ENCODE peak calls at places on chromosomes 1 and 21, in six cellular contexts. L, K, W, S, Q and R are unnamed samples.

GRCh38 chr1:204970897-204971296 is 72.1 kb upstream of the CNTN2 start:
- DNase-seq in Q (no peak), W (no peak), L (no peak), S (no peak), K (no peak), R (no peak)

GRCh38 chr1:219088778-219089557 is 84.7 kb upstream of the LYPLAL1 start:
- DNase-seq in L (peak), K (peak), Q (no peak), S (no peak), W (no peak), R (peak)

GRCh38 chr1:69858534-69858933 is 290.8 kb downstream of the LRRC7 start:
- DNase-seq in W (no peak), L (no peak), Q (no peak), S (no peak), K (no peak), R (no peak)

GRCh38 chr1:167194182-167194581 is 26.5 kb upstream of the POU2F1 start:
- DNase-seq in S (no peak), K (no peak), W (no peak), Q (no peak), L (no peak), R (no peak)

GRCh38 chr1:208550978-208551377 is 306.8 kb upstream of the PLXNA2 start:
- DNase-seq in S (no peak), L (no peak), K (no peak), Q (no peak), W (no peak), R (no peak)

GRCh38 chr1:179251675-179252074 is 22.2 kb upstream of the ABL2 start:
- DNase-seq in W (no peak), Q (no peak), S (peak), L (no peak), K (no peak), R (no peak)

GRCh38 chr1:111505641-111506119 is 2.2 kb upstream of the ADORA3 start:
- DNase-seq in K (no peak), Q (no peak), L (peak), W (peak), S (peak), R (peak)

GRCh38 chr1:119982006-119982405 is 85.7 kb upstream of the ADAM30 start:
- DNase-seq in Q (peak), L (no peak), W (no peak), S (no peak), K (no peak), R (no peak)

GRCh38 chr21:32484706-32485380 is 72.3 kb downstream of the EVA1C start:
- DNase-seq in K (no peak), L (peak), S (no peak), Q (no peak), W (no peak), R (peak)

GRCh38 chr1:41109316-41110263 is 88.1 kb upstream of the SLFNL1 start:
- DNase-seq in K (peak), Q (peak), S (no peak), L (peak), W (no peak), R (no peak)

GRCh38 chr1:31127266-31127665 is 61.7 kb upstream of the PUM1 start:
- DNase-seq in L (no peak), W (no peak), K (no peak), S (no peak), Q (no peak), R (no peak)

GRCh38 chr1:118928739-118929554 is 59.2 kb downstream of the TBX15 start:
- DNase-seq in L (no peak), W (peak), Q (no peak), S (peak), K (no peak), R (no peak)
- TF ChIP-seq CTCF in L (no peak), W (no peak), Q (no peak), S (no peak), K (no peak), R (no peak)

GRCh38 chr1:13930151-13930550 is 230.2 kb downstream of the PRDM2 start:
- DNase-seq in W (peak), S (peak), Q (no peak), K (no peak), L (no peak), R (no peak)
- TF ChIP-seq CTCF in W (peak), S (peak), Q (no peak), K (no peak), L (no peak), R (peak)

GRCh38 chr1:26692211-26692792 is 3.5 kb upstream of the ARID1A start:
- DNase-seq in K (peak), S (peak), L (peak), W (peak), Q (peak), R (peak)
- TF ChIP-seq CTCF in K (peak), S (no peak), L (no peak), W (peak), Q (peak), R (no peak)

GRCh38 chr1:231603598-231604275 is 22.9 kb upstream of the DISC1 start:
- DNase-seq in K (no peak), L (no peak), Q (no peak), S (peak), W (peak), R (no peak)

GRCh38 chr1:231601775-231602674 is 24.6 kb upstream of the DISC1 start:
- DNase-seq in W (peak), K (no peak), Q (no peak), S (no peak), L (no peak), R (no peak)

GRCh38 chr1:231602675-231602984 is 24.0 kb upstream of the DISC1 start:
- DNase-seq in Q (no peak), K (no peak), S (no peak), W (no peak), L (no peak), R (no peak)

GRCh38 chr1:231605389-231606100 is 21.0 kb upstream of the DISC1 start:
- DNase-seq in L (no peak), Q (no peak), S (no peak), K (no peak), W (peak), R (no peak)

GRCh38 chr1:231604276-231604621 is 22.3 kb upstream of the DISC1 start:
- DNase-seq in L (no peak), S (no peak), K (no peak), W (no peak), Q (no peak), R (no peak)
- TF ChIP-seq CTCF in L (no peak), S (no peak), K (no peak), W (no peak), Q (no peak), R (peak)

GRCh38 chr1:238951809-238952208 is 434.6 kb upstream of the CHRM3 start:
- DNase-seq in Q (no peak), L (no peak), S (no peak), K (no peak), W (peak), R (no peak)
- TF ChIP-seq CTCF in Q (no peak), L (no peak), S (no peak), K (peak), W (peak), R (no peak)

GRCh38 chr1:45507893-45508292 is 7.8 kb downstream of the MMACHC start:
- DNase-seq in K (no peak), L (no peak), W (no peak), Q (no peak), S (no peak), R (no peak)
- TF ChIP-seq CTCF in K (no peak), L (no peak), W (no peak), Q (no peak), S (no peak), R (no peak)

GRCh38 chr21:26490771-26491170 is 82.3 kb downstream of the CYYR1 start:
- DNase-seq in W (no peak), L (no peak), S (no peak), K (no peak), Q (no peak), R (no peak)

GRCh38 chr21:26491663-26492062 is 81.4 kb downstream of the CYYR1 start:
- DNase-seq in Q (no peak), L (no peak), W (no peak), S (no peak), K (no peak), R (no peak)

GRCh38 chr21:26487981-26488480 is 85.1 kb downstream of the CYYR1 start:
- DNase-seq in K (no peak), L (no peak), S (no peak), W (no peak), Q (no peak), R (no peak)

GRCh38 chr21:26495283-26495849 is 77.7 kb downstream of the CYYR1 start:
- DNase-seq in Q (no peak), W (no peak), S (no peak), K (no peak), L (no peak), R (no peak)

DNA sequence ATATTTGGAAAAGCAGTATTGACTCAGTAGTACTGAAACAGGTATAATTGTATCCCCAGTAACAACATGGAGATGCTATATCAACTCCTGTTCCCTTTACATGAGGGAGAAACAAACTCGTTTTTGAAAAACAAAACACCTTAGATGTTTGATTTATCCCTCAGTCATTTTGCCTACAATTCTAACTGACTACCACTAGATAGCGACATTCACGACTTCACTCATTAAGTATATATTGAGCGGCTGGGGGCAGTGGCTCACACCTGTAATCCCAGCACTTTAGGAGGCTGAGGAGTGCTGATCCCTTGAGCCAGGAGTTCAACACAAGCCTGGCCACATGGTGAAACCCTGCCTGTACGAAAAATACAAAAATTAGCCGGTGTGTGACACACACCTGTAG is 83.3 kb downstream of the CYYR1 start:
- DNase-seq in Q (no peak), K (no peak), S (no peak), L (no peak), W (no peak), R (no peak)
- TF ChIP-seq CTCF in Q (no peak), K (no peak), S (no peak), L (no peak), W (no peak), R (no peak)

GRCh38 chr1:37446874-37447273 is 27.5 kb upstream of the ZC3H12A start:
- DNase-seq in S (no peak), W (no peak), K (no peak), Q (no peak), L (no peak), R (no peak)

GRCh38 chr1:37452416-37452815 is 22.0 kb upstream of the ZC3H12A start:
- DNase-seq in W (no peak), Q (no peak), L (no peak), S (no peak), K (no peak), R (no peak)

GRCh38 chr1:37449936-37450335 is 24.4 kb upstream of the ZC3H12A start:
- DNase-seq in L (no peak), Q (no peak), W (no peak), S (no peak), K (no peak), R (peak)

GRCh38 chr1:37448691-37449417 is 25.5 kb upstream of the ZC3H12A start:
- DNase-seq in Q (no peak), K (no peak), L (no peak), S (no peak), W (no peak), R (no peak)

GRCh38 chr1:37448185-37448584 is 26.2 kb upstream of the ZC3H12A start:
- DNase-seq in L (no peak), W (no peak), K (no peak), S (no peak), Q (no peak), R (no peak)
- TF ChIP-seq CTCF in L (no peak), W (no peak), K (no peak), S (no peak), Q (no peak), R (no peak)

GRCh38 chr1:16050328-16050727 is 6.7 kb downstream of the CLCNKB start:
- DNase-seq in Q (no peak), W (no peak), S (no peak), K (no peak), L (no peak), R (no peak)

GRCh38 chr1:16046865-16047264 is 3.3 kb downstream of the CLCNKB start:
- DNase-seq in K (no peak), S (no peak), Q (no peak), W (no peak), L (no peak), R (no peak)

GRCh38 chr1:16047791-16048475 is 4.4 kb downstream of the CLCNKB start:
- DNase-seq in L (no peak), W (no peak), Q (no peak), S (no peak), K (no peak), R (no peak)

GRCh38 chr1:16051039-16051438 is 7.5 kb downstream of the CLCNKB start:
- DNase-seq in S (no peak), K (no peak), Q (no peak), W (no peak), L (no peak), R (no peak)

GRCh38 chr1:16048573-16049189 is 5.1 kb downstream of the CLCNKB start:
- DNase-seq in Q (peak), L (peak), K (no peak), S (no peak), W (no peak), R (no peak)
- TF ChIP-seq CTCF in Q (no peak), L (no peak), K (no peak), S (no peak), W (no peak), R (no peak)